ENCODE peak calls at places on chromosome 5, in four cellular contexts. U is pancreas, S is colonic mucosa, M is MM.1S. P is an unnamed sample.
A peak's percentile ranks its signal among the peaks of the same experiment; 100 is the strongest.

GRCh38 chr5:119943148-119943547 is 313.8 kb downstream of the FAM170A start:
- DNase-seq in U (no peak), S (no peak), M (no peak), P (no peak)

GRCh38 chr5:56064984-56065383 is 70.2 kb upstream of the IL6ST start:
- DNase-seq in U (no peak), S (no peak), M (no peak), P (no peak)

GRCh38 chr5:19496056-19496455 is 491.9 kb downstream of the CDH18 start:
- DNase-seq in U (no peak), S (no peak), M (no peak), P (no peak)

GRCh38 chr5:143056331-143056689 is 286.1 kb downstream of the ARHGAP26 start:
- DNase-seq in U (no peak), S (no peak), M (no peak), P (no peak)

GRCh38 chr5:87899109-87900100 is 369.2 kb downstream of the TMEM161B start:
- DNase-seq in U (no peak), S (peak; percentile 17), M (no peak), P (no peak)

GRCh38 chr5:126139086-126139485 is 284.1 kb upstream of the GRAMD2B start:
- DNase-seq in U (no peak), S (no peak), M (peak; percentile 2), P (no peak)

GRCh38 chr5:125323613-125324012 is 577.2 kb upstream of the ZNF608 start:
- DNase-seq in U (no peak), S (no peak), M (no peak), P (no peak)

GRCh38 chr5:179287631-179288030 is 57.6 kb downstream of the ADAMTS2 start:
- DNase-seq in U (no peak), S (no peak), M (no peak), P (no peak)

GRCh38 chr5:142245776-142246175 is 79.0 kb downstream of the SPRY4 start:
- DNase-seq in U (no peak), S (no peak), M (no peak), P (no peak)

GRCh38 chr5:166302189-166302588 is 1989.3 kb upstream of the WWC1 start:
- DNase-seq in U (no peak), S (no peak), M (peak; percentile 76), P (no peak)

GRCh38 chr5:127028822-127029457 is 1.4 kb downstream of the MARCHF3 start:
- DNase-seq in U (no peak), S (peak; percentile 73), M (no peak), P (no peak)

GRCh38 chr5:142600092-142600491 is 85.8 kb downstream of the FGF1 start:
- DNase-seq in U (no peak), S (no peak), M (no peak), P (no peak)

GRCh38 chr5:37850128-37850865 is 10.5 kb upstream of the GDNF start:
- DNase-seq in U (no peak), S (no peak), M (no peak), P (no peak)

GRCh38 chr5:135313946-135314345 is 85.1 kb downstream of the MACROH2A1 start:
- DNase-seq in U (no peak), S (no peak), M (no peak), P (no peak)

GRCh38 chr5:142749321-142749720 is 20.9 kb upstream of the ARHGAP26 start:
- DNase-seq in U (no peak), S (no peak), M (no peak), P (no peak)

GRCh38 chr5:9686211-9686610 is 56.1 kb upstream of the TAS2R1 start:
- DNase-seq in U (no peak), S (no peak), M (no peak), P (no peak)

GRCh38 chr5:66518753-66519152 is 77.4 kb upstream of the MAST4 start:
- DNase-seq in U (no peak), S (no peak), M (no peak), P (no peak)

GRCh38 chr5:171422495-171422894 is 3.0 kb downstream of the FGF18 start:
- DNase-seq in U (no peak), S (no peak), M (no peak), P (no peak)

GRCh38 chr5:22852807-22853670 is at the start of gene CDH12:
- DNase-seq in U (no peak), S (no peak), M (peak; percentile 27), P (no peak)

GRCh38 chr5:124297826-124298225 is 448.6 kb downstream of the ZNF608 start:
- DNase-seq in U (no peak), S (no peak), M (no peak), P (no peak)

GRCh38 chr5:135738564-135738875 is 95.9 kb upstream of the SLC25A48 start:
- DNase-seq in U (no peak), S (peak; percentile 3), M (no peak), P (no peak)

GRCh38 chr5:66246621-66247020 is 102.5 kb downstream of the SREK1 start:
- DNase-seq in U (no peak), S (no peak), M (no peak), P (no peak)

GRCh38 chr5:103669615-103670014 is 107.0 kb upstream of the NUDT12 start:
- DNase-seq in U (no peak), S (no peak), M (no peak), P (no peak)

GRCh38 chr5:71663570-71663969 is 55.5 kb upstream of the CARTPT start:
- DNase-seq in U (no peak), S (no peak), M (no peak), P (no peak)

GRCh38 chr5:169691473-169691872 is 54.4 kb downstream of the DOCK2 start:
- DNase-seq in U (no peak), S (no peak), M (no peak), P (no peak)

GRCh38 chr5:87195104-87195581 is 72.5 kb upstream of the RASA1 start:
- DNase-seq in U (no peak), S (no peak), M (no peak), P (no peak)

GRCh38 chr5:2751592-2752021 is at the start of gene IRX2:
- DNase-seq in U (peak; percentile 52), S (peak; percentile 54), M (no peak), P (peak; percentile 96)

GRCh38 chr5:132820162-132820754 is 7.2 kb downstream of the SOWAHA start:
- DNase-seq in U (peak; percentile 93), S (peak; percentile 97), M (peak; percentile 91), P (peak; percentile 91)

GRCh38 chr5:65654713-65655112 is 29.9 kb downstream of the SHLD3 start:
- DNase-seq in U (no peak), S (no peak), M (no peak), P (no peak)

GRCh38 chr5:103598997-103599556 is 36.5 kb upstream of the NUDT12 start:
- DNase-seq in U (no peak), S (no peak), M (no peak), P (no peak)

GRCh38 chr5:177302354-177303110 is 987 bp downstream of the RAB24 start:
- DNase-seq in U (peak; percentile 58), S (no peak), M (peak; percentile 81), P (no peak)

GRCh38 chr5:31763399-31763798 is 124.5 kb downstream of the PDZD2 start:
- DNase-seq in U (no peak), S (no peak), M (no peak), P (no peak)

GRCh38 chr5:176379881-176380280 is 8.5 kb downstream of the NOP16 start:
- DNase-seq in U (no peak), S (no peak), M (no peak), P (no peak)

GRCh38 chr5:177594071-177594470 is 2.1 kb downstream of the TMED9 start:
- DNase-seq in U (no peak), S (no peak), M (no peak), P (no peak)

GRCh38 chr5:137753227-137753985 is 757 bp downstream of the HNRNPA0 start:
- DNase-seq in U (peak; percentile 68), S (peak; percentile 46), M (peak; percentile 45), P (no peak)

GRCh38 chr5:72767289-72768010 is 49.0 kb upstream of the TNPO1 start:
- DNase-seq in U (no peak), S (no peak), M (no peak), P (no peak)

GRCh38 chr5:155082401-155082800 is 68.8 kb downstream of the KIF4B start:
- DNase-seq in U (no peak), S (no peak), M (no peak), P (no peak)

GRCh38 chr5:113682497-113683136 is 169.1 kb downstream of the YTHDC2 start:
- DNase-seq in U (no peak), S (no peak), M (no peak), P (no peak)
- H3K27ac ChIP-seq in U (no peak overlapping the region), S (no peak overlapping the region), M (no peak overlapping the region), P (no peak overlapping the region)

GRCh38 chr5:68342693-68343092 is 127.1 kb downstream of the PIK3R1 start:
- DNase-seq in U (no peak), S (no peak), M (no peak), P (no peak)
- TF ChIP-seq CTCF in U (no peak), S (no peak), M (no peak), P (no peak)

GRCh38 chr5:134003064-134003956 is 1.5 kb downstream of the VDAC1 start:
- DNase-seq in U (no peak), S (no peak), M (no peak), P (no peak)
- H3K4me1 ChIP-seq in U (peaks cover 32% of the 10 kb centered on the region), S (peaks cover 25% of the 10 kb centered on the region), M (peaks cover 13% of the 10 kb centered on the region), P (peaks cover 9% of the 10 kb centered on the region)

DNA sequence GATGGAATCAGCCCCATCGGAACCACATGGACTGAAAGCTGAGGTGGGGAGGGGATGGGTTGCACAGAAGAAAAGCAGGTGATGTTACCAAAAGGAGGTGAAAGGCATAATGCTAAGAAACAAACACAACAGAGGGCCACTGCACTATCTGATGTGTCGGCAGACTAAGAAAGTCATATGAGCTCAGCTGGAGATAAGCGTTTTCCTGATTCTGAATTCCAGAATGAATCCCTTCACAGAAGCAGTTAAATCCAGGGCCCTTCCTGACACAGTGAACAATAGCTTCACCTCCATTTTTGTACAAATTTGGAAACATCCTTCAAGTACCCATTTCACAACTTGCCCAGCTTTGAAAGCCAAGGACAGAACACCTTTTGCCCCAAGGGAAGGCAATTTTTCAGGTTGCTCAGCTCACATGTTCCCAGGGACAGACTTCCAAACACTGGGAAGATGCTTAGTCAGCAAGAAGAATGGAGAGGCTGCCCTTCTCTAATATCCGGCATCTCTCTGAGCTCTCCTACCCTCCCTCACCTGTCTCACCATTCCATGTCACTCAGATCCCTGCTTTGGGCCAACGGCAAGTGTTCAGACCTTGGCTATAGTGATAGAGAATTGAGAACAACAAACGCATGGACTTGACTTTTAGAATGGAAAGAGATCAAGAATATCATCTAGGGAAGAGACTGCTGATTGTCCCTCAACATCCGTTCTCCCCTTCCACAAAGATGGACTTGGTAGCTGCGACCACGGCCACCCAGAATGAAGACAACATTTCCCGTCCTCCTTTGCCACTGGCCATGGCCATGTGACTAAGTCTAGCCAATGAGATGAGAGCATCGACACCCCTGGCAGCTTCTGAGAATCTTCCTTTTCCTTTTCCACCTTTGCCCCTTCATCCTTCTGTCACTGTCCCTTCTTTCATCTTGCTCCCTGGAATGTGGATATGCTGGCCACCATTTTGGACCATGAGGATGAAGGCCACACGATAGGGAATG is 68.6 kb upstream of the IL17B start:
- DNase-seq in U (no peak), S (no peak), M (no peak), P (no peak)
- H3K27ac ChIP-seq in U (no peak overlapping the region), S (peak overlapping the region; percentile 26), M (no peak overlapping the region), P (peak overlapping the region; percentile 70)

GRCh38 chr5:172447646-172448365 is 6.5 kb downstream of the SH3PXD2B start:
- DNase-seq in U (no peak), S (no peak), M (no peak), P (no peak)
- TF ChIP-seq CTCF in U (no peak), S (no peak), M (no peak), P (no peak)

GRCh38 chr5:139757727-139758509 is 37.7 kb upstream of the PSD2 start:
- DNase-seq in U (no peak), S (no peak), M (no peak), P (no peak)
- H3K4me1 ChIP-seq in U (peaks cover 7% of the 10 kb centered on the region), S (no peaks in the 10 kb centered on the region), M (no peaks in the 10 kb centered on the region), P (peaks cover 4% of the 10 kb centered on the region)